ENCODE peak calls at places on chromosomes 13 and 19, in five cellular contexts. E is GM12878, P is A549, K is adrenal gland, N is OCI-LY7. M is an unnamed sample.

GRCh38 chr19:53988981-53989380 is 2.5 kb upstream of the CACNG6 start:
- DNase-seq in N (no peak), P (no peak), K (no peak), E (no peak), M (no peak)

GRCh38 chr13:46164661-46165060 is 17.3 kb downstream of the LCP1 start:
- DNase-seq in N (no peak), K (no peak), E (no peak), P (no peak), M (no peak)

GRCh38 chr19:36973021-36973843 is 57.1 kb downstream of the ZNF568 start:
- DNase-seq in E (peak; percentile 17), K (peak; percentile 89), N (no peak), P (no peak), M (peak; percentile 11)

GRCh38 chr13:77448689-77449088 is 86.8 kb upstream of the SCEL start:
- DNase-seq in P (no peak), N (no peak), E (no peak), K (peak; percentile 8), M (no peak)

GRCh38 chr19:50387176-50387867 is 3.2 kb downstream of the POLD1 start:
- DNase-seq in P (no peak), N (no peak), K (peak; percentile 26), E (no peak), M (no peak)

GRCh38 chr19:4034048-4035017 is 26.8 kb downstream of the PIAS4 start:
- DNase-seq in P (no peak), E (no peak), K (no peak), N (no peak), M (no peak)

GRCh38 chr19:8149261-8150094 is at the start of gene FBN3:
- DNase-seq in K (no peak), P (no peak), E (no peak), N (no peak), M (no peak)

GRCh38 chr13:38979891-38980627 is 10.6 kb downstream of the STOML3 start:
- DNase-seq in E (no peak), P (no peak), K (peak; percentile 8), N (no peak), M (no peak)

GRCh38 chr13:74040200-74040599 is 94.0 kb downstream of the KLF12 start:
- DNase-seq in K (peak; percentile 10), P (peak; percentile 56), N (peak; percentile 79), E (no peak), M (peak; percentile 26)

GRCh38 chr19:56725829-56726424 is 54.4 kb upstream of the ZNF835 start:
- DNase-seq in E (no peak), P (peak; percentile 17), K (no peak), N (peak; percentile 4), M (no peak)

GRCh38 chr13:64057372-64058020 is 2641.8 kb upstream of the PCDH20 start:
- DNase-seq in K (no peak), N (no peak), P (no peak), E (no peak), M (no peak)

GRCh38 chr13:85334187-85334586 is 465.0 kb downstream of the SLITRK6 start:
- DNase-seq in E (no peak), K (no peak), P (no peak), N (no peak), M (no peak)
- H3K27ac ChIP-seq in E (no peak overlapping the region), K (no peak overlapping the region), P (no peak overlapping the region), N (no peak overlapping the region), M (no peak overlapping the region)

GRCh38 chr19:42281175-42282035 is 12.4 kb downstream of the CIC start:
- DNase-seq in K (peak; percentile 82), N (peak; percentile 54), P (no peak), E (no peak), M (peak; percentile 56)
- TF ChIP-seq CTCF in K (no peak), N (no peak), P (no peak), E (no peak), M (no peak)

DNA sequence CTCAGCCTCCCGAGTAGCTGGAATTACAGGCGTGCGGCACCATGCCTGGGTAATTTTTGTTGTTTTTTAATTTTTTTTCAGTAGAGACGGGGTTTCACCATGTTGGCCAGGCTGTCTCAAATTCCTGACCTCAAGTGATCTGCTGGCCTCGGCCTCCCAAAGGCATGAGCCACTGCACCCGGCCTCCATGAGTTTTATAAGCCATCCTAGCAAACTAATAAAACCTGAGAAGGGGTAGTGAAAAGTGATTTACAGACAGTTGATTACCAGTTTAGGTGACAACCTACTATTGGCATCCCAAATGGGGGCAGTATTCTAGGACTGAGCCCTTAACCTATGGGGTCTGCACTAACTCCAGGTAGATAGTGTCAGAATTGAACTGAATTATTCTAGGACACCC is 6.4 kb upstream of the LATS2 start:
- DNase-seq in E (no peak), P (no peak), N (no peak), K (no peak), M (no peak)
- H3K27ac ChIP-seq in E (no peak overlapping the region), P (peak overlapping the region; percentile 74), N (no peak overlapping the region), K (no peak overlapping the region), M (no peak overlapping the region)

GRCh38 chr13:97266328-97266727 is 44.2 kb downstream of the MBNL2 start:
- DNase-seq in P (no peak), K (no peak), N (no peak), E (no peak), M (no peak)

GRCh38 chr13:97266734-97267417 is 44.7 kb downstream of the MBNL2 start:
- DNase-seq in P (no peak), N (no peak), K (no peak), E (no peak), M (no peak)

GRCh38 chr13:97268772-97269171 is 46.6 kb downstream of the MBNL2 start:
- DNase-seq in K (no peak), N (no peak), P (no peak), E (no peak), M (no peak)

GRCh38 chr13:97269603-97270002 is 47.5 kb downstream of the MBNL2 start:
- DNase-seq in K (no peak), E (no peak), N (no peak), P (no peak), M (no peak)

GRCh38 chr13:97267418-97268059 is 45.4 kb downstream of the MBNL2 start:
- DNase-seq in E (no peak), K (no peak), P (no peak), N (no peak), M (no peak)
- TF ChIP-seq CTCF in E (no peak), K (no peak), P (no peak), N (no peak), M (no peak)

DNA sequence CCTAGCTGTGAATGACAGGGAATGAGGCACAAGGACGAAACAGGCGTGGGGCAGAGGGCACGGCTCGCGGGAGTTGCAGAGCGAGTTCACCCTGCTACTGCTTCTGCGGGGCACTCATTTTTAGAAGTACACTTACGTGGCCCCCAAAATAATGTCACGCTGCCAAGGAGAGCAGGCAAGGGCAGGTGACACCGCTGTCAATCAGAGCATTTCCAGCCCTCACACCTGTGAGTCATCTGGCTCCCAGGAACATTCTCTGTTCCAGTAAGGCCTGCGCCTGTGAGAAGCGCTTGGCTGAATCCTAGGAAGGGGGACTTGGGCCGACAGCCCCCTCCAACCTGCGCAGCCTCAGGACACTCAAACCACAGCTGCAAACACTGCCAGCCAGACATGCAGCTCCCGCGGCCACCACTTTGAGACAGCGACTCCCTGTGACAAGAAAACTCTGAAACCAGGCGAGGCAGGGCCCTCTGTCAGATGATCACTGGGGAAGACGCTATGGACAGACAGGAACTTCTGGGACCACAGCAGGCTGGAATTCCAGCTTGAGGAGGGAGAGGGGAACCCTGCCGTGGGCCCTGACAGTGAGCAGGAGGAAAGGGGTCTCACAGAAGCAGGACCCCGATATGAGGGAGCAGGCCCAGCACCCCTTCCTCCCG is 12.7 kb downstream of the DOT1L start:
- DNase-seq in P (no peak), E (no peak), N (no peak), K (peak; percentile 75), M (peak; percentile 49)
- H3K27ac ChIP-seq in P (no peak overlapping the region), E (no peak overlapping the region), N (no peak overlapping the region), K (peak overlapping the region; percentile 59), M (peak overlapping the region; percentile 81)

GRCh38 chr13:91046715-91047327 is 300.7 kb upstream of the MIR17HG start:
- DNase-seq in E (no peak), N (no peak), K (no peak), P (peak; percentile 5), M (no peak)
- TF ChIP-seq CTCF in E (no peak), N (no peak), K (no peak), P (no peak), M (no peak)

GRCh38 chr19:40119380-40119779 is 28.6 kb upstream of the ZNF780A start:
- DNase-seq in K (no peak), E (no peak), N (no peak), P (no peak), M (no peak)
- H3K27ac ChIP-seq in K (no peak overlapping the region), E (no peak overlapping the region), N (no peak overlapping the region), P (no peak overlapping the region), M (no peak overlapping the region)

DNA sequence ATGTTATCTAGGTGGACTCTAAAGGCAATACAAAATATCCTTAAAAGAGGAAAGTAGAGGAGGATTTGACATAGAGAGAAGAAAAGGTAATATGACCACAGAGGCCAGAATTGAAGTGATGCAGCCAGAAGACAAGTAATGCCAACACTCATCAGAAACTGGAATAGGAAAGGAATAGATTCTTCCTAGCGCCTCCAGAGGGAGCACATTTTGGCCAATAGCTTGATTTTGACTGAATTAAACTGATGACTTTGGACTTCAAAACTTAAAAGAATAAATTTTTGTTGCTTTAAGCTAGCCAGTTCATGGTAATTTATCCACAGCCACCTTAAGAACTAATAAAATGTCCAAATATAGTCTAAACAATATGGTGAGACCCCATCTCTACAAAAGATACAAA is 1921.9 kb downstream of the OLFM4 start:
- DNase-seq in E (no peak), P (no peak), K (no peak), N (no peak), M (no peak)
- TF ChIP-seq CTCF in E (no peak), P (no peak), K (no peak), N (peak; percentile 19), M (no peak)

DNA sequence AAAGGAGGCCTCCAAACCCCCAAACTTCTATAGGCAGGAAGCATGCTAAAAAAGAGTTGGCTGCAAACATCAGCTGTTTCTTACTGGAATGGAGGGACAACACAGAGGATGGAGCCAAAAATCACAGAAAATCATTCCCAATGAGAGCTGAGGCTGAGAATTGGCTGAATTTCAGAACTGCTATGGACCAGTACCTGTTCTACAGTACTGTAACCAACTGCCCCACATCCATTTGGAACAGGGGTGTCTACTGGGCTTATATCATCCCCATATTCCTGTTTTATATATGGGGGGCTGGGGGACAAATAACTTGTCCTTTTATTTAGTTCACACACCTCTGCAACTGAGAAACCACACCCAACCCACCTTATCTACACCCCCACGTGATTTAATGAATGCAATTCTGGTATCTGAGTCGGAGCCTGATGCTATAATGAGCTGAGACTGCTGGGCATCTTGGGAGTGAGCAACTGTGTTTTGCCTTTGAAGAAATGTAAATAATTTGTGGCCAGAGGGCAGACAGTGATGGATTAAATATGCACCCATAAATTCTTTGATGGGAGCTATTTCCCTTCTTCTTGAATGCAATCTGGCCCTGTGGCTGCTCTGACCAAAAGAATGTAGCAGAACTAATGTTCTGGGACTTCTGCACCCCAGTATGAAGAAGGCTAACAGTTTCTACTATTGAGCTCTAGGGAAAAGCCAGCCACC is 82.6 kb downstream of the TBC1D4 start:
- DNase-seq in K (no peak), E (no peak), N (no peak), P (no peak), M (no peak)
- H3K27ac ChIP-seq in K (peak overlapping the region; percentile 31), E (no peak overlapping the region), N (no peak overlapping the region), P (no peak overlapping the region), M (no peak overlapping the region)

M was measured in RWPE1.